ENCODE peak calls at places on chromosomes 7 and 10, in four cellular contexts. O is left ventricle myocardium inferior, N is IMR-90, R is GM23338. J is an unnamed sample.
A peak's percentile ranks its signal among the peaks of the same experiment; 100 is the strongest.

GRCh38 chr10:71268247-71268691 is 50.8 kb upstream of the SLC29A3 start:
- DNase-seq in N (peak; percentile 63), R (peak; percentile 64), O (no peak), J (no peak)

GRCh38 chr7:140625908-140626868 is 14.4 kb downstream of the DENND2A start:
- DNase-seq in O (peak; percentile 92), R (peak; percentile 77), N (peak; percentile 100), J (peak; percentile 99)

GRCh38 chr7:128398016-128398840 is 11.6 kb downstream of the IMPDH1 start:
- DNase-seq in R (peak; percentile 85), N (peak; percentile 41), O (peak; percentile 53), J (no peak)

GRCh38 chr10:88755753-88756152 is 4.1 kb upstream of the LIPN start:
- DNase-seq in O (no peak), N (no peak), R (no peak), J (no peak)

GRCh38 chr10:9126728-9127127 is 1072.2 kb downstream of the GATA3 start:
- DNase-seq in R (no peak), N (no peak), O (no peak), J (no peak)

GRCh38 chr10:43128958-43129706 is 9.1 kb upstream of the CSGALNACT2 start:
- DNase-seq in O (no peak), R (no peak), N (peak; percentile 98), J (peak; percentile 91)

GRCh38 chr7:30996883-30997282 is 33.1 kb downstream of the GHRHR start:
- DNase-seq in O (no peak), R (no peak), N (no peak), J (no peak)

GRCh38 chr7:121026159-121026558 is 37.6 kb downstream of the CPED1 start:
- DNase-seq in N (no peak), O (no peak), R (no peak), J (no peak)

GRCh38 chr7:90900640-90901353 is 304.7 kb downstream of the CDK14 start:
- DNase-seq in N (no peak), R (no peak), O (no peak), J (no peak)

GRCh38 chr10:8074881-8075280 is 20.4 kb downstream of the GATA3 start:
- DNase-seq in O (no peak), R (no peak), N (no peak), J (no peak)

GRCh38 chr10:8076948-8077347 is 22.5 kb downstream of the GATA3 start:
- DNase-seq in O (no peak), N (no peak), R (no peak), J (no peak)

GRCh38 chr10:8078027-8078426 is 23.5 kb downstream of the GATA3 start:
- DNase-seq in R (peak; percentile 23), N (no peak), O (no peak), J (no peak)

GRCh38 chr10:8073696-8074416 is 19.4 kb downstream of the GATA3 start:
- DNase-seq in N (no peak), R (no peak), O (no peak), J (no peak)

DNA sequence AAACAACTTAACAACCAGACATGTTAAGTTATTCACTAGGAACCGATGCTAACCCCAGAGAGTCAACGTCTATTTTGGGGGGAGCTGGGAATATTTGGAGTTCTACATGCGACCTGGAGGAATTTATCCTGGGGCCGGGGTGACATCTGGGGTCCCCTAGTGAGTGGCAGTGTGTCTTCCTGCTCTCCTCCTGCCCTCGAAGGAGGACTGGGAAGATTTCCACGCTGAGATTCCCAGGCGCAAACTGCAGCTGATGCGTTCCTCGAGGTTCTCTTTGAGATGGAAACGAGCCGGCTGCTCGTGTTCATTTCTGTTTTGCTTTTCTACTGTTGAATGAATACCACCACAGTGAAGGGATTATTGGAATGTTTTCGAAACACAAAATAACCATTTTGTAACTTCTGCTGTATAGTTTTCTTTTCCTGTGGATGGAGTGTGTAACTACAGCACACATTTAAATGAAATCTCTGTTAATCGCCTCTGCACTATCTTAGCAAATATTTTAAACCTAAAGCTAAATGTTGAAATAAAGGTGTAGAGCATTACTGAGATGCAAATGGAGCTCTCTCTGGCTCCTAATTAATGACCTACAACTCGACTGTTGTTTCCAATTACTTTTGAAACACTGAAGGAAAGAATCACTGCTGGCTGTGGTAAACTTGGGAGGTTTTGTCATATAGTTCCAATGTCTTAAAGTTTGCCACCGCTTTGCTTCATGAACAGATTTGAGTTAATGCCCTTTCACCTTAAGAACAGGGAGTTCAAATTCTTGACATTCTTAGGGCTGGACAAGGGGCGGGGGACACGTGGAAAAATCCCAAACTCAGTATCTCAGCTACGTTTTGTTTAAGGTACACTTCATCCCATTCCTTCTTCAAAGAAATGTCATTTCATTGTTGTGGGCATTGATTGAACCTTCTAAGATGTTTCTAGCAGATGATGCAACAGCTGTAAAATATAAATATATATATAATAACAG is 21.1 kb downstream of the GATA3 start:
- DNase-seq in O (no peak), N (no peak), R (peak; percentile 43), J (no peak)
- TF ChIP-seq CTCF in O (no peak), N (peak; percentile 3), R (no peak), J (no peak)

DNA sequence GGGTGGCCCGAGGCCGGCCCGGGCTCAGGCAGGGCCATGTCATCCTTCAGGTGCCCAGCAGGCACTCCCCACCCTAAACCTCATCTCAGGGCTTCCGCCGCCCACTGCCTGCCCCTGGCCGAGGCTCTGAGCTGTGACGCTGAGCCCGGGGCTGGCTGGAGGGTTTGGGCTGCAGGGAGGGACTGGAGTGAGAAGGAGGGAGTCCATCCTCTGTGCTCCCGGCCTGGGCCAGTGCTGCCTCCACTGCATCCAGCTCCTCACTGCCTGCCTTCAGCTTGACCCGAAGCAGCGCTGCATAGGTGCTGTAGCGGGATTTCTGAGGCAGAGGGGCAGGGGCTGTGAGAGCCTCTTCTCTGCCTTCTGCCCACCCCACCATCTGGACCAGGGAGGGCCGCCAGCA is 7.6 kb downstream of the NFKB2 start:
- DNase-seq in N (no peak), O (no peak), R (no peak), J (no peak)
- H3K27ac ChIP-seq in N (no peak overlapping the region), O (no peak overlapping the region), R (no peak overlapping the region), J (no peak overlapping the region)

DNA sequence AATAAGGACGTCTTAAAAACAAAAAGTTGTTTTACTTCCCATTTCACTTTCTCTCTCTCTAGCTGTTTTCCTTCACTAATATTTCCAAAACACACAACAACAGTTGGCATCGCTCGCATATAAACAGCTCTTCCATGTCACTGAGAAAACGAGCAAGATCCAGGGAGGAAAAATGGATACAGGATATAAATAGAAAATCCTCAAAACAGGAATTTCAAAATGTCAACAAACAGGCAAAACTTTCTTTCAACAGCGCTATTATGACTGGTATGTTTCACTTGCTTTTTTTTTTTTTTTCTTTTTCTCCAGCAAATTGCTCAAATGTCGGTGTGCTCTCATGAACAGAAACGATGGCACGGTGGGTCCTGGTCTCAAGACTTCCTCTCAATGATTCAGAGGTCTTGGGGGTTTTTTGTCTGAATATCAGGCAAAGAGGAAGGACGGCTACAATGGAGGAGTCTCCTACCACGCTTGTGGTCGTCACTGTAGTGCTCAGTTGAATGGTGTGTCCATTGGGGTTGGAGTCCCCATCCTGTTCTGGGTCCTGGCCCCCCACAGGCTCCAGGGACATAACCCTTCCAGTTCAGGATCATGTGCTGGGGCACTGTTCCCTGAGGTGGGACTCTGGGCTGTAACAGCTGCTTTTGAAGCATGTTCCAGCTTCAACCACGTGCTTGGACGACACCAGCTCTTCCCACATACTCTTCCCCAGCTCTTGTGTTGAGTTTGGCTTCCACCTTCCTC is 266.6 kb upstream of the KLF6 start:
- DNase-seq in R (no peak), O (no peak), N (no peak), J (no peak)
- H3K4me3 ChIP-seq in R (no peak overlapping the region), O (peak overlapping the region; percentile 54), N (peak overlapping the region; percentile 29), J (peak overlapping the region; percentile 17)

GRCh38 chr7:101913247-101913721 is 95.9 kb downstream of the CUX1 start:
- DNase-seq in R (no peak), N (no peak), O (no peak), J (no peak)

GRCh38 chr7:101911011-101911799 is 93.8 kb downstream of the CUX1 start:
- DNase-seq in R (no peak), O (peak; percentile 62), N (peak; percentile 37), J (no peak)

GRCh38 chr7:101912711-101913110 is 95.3 kb downstream of the CUX1 start:
- DNase-seq in N (peak; percentile 35), O (no peak), R (no peak), J (no peak)

GRCh38 chr7:101913876-101914275 is 96.5 kb downstream of the CUX1 start:
- DNase-seq in N (peak; percentile 76), R (no peak), O (no peak), J (no peak)

DNA sequence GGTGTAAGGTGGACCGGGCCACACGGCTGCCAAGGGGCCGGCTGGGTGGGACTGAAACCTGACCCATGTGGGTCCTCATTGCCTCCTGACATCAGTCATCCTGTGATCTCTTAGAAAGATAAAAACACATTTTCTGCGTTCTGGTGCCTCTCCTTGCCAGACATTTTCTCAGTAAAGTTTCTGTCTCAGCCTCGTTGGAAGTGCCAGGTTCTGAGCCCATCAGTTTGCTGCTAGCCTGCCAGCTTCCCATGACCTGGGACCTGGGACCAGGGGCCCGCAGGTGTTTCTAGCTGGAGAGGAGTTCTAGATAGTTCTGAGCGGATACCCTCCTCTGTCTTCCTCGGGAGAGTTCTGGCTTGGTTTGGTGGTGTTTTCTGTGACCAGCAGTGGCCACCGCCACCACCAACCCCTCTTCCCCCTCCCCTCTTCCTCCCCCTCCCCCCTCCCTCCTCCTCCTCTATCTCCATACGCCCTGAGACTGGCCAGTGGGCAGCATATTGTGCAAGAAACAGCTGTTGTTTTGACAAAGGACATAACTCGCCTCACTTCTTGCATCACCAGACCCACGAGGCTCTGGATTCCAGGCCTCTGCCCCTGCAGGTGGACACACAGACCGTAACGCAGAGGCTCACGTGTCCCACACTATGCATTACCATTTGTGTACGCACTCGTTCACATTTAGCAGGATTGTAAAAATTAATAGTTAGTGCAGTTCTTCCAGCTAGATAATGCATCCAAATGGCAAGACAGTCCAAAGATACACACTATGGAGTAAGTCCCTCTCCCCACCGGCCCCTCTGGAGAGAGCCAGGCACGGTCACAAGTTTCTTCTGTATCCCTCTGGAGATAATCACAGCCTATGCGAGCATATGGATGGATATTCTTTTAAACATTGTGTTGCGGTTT is 94.6 kb downstream of the CUX1 start:
- DNase-seq in N (peak; percentile 93), O (peak; percentile 53), R (no peak), J (peak; percentile 72)
- TF ChIP-seq CTCF in N (no peak), O (no peak), R (no peak), J (no peak)

DNA sequence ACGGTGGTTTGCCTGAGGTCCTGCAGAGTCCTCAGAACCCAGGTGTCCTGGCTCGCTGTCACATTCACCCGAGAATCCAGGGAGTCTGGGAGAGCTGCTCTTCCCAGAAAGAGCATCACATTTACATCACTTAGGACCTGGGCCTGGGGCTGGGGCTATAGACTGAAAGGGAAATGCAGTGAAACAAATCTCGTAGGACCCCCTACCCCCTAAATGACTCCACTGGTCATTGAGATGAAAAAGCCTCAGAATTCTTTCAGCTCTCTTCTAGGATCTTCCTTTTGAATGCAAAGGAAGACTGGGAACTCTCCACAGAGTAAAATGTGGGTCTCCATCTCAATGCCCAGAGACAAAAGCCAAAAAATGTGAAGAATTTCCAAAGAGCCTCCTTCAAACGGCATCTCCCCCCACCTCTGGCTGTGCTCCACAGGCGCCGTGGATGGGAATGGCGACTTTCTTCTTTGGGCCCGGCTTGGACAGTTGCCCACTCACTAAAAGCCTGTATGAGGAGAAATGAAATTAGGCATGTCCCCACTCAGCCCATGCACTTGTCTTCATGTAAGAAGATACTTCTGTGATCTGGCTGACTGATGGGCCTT is 49.0 kb upstream of the PODXL start:
- DNase-seq in R (peak; percentile 98), N (no peak), O (no peak), J (no peak)
- H3K27ac ChIP-seq in R (peak overlapping the region; percentile 100), N (no peak overlapping the region), O (no peak overlapping the region), J (no peak overlapping the region)

DNA sequence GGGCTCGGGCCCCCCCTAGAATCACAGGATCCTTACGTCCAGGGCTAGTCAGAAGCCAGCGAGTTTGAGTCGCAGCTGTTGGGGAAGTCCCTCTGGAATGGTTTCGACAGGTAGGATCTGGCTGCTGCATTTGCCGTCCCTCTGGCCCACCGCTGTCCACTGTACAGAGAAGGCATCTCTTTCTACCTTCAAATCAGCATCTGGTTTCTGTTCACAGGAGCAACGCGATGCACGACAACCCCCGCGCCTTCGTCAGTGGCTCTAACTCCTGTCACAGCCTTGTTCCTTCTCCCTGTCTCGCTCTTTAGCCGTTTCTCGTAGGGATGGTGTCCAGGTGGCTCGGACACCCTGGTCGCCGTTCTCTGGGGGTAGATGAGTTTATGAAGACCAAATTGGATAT is 11.2 kb upstream of the PFKFB3 start:
- DNase-seq in R (no peak), N (no peak), O (no peak), J (no peak)
- H3K4me3 ChIP-seq in R (no peak overlapping the region), N (no peak overlapping the region), O (no peak overlapping the region), J (no peak overlapping the region)

J was measured in AG04450.